ENCODE peak calls at places on chromosome 1, in six cellular contexts. E is SHP77; U is activated T-helper 1 cell treated with anti-CD3 and anti-CD28 coated beads, Interleukin-12 subunit alpha, Interleukin-12 subunit beta, Interleukin-2, Interleukin-4 antibody, amounts not matched to agents 30 ng/mL and 10 ng/mL and 1 ng/mL, durations not matched to agents 14 hours and 24 hours and 36 hours; T is AG08395; A is GM12891; F is keratinocyte. H is an unnamed sample.
A peak's percentile ranks its signal among the peaks of the same experiment; 100 is the strongest.

GRCh38 chr1:164886101-164886500 is 327.1 kb downstream of the PBX1 start:
- DNase-seq in E (no peak), U (no peak), T (no peak), A (no peak), F (no peak), H (no peak)

GRCh38 chr1:206447792-206448191 is 22.5 kb upstream of the IKBKE start:
- DNase-seq in E (no peak), U (no peak), T (no peak), A (no peak), F (no peak), H (no peak)

GRCh38 chr1:224127925-224128819 is 14.3 kb downstream of the FBXO28 start:
- DNase-seq in E (no peak), U (no peak), T (peak; percentile 43), A (no peak), F (no peak), H (no peak)

GRCh38 chr1:43648448-43648847 is 1.5 kb upstream of the KDM4A start:
- DNase-seq in E (no peak), U (no peak), T (no peak), A (no peak), F (no peak), H (no peak)

GRCh38 chr1:16017461-16018303 is at the start of gene HSPB7:
- DNase-seq in E (peak; percentile 39), U (no peak), T (peak; percentile 95), A (no peak), F (no peak), H (no peak)

GRCh38 chr1:13667696-13668095 is 32.3 kb upstream of the PRDM2 start:
- DNase-seq in E (no peak), U (no peak), T (no peak), A (no peak), F (no peak), H (no peak)

GRCh38 chr1:23216771-23217420 is 406 bp downstream of the HTR1D start:
- DNase-seq in E (no peak), U (no peak), T (no peak), A (peak; percentile 54), F (no peak), H (peak; percentile 36)

GRCh38 chr1:205570796-205571537 is 60.8 kb downstream of the ELK4 start:
- DNase-seq in E (no peak), U (no peak), T (no peak), A (no peak), F (no peak), H (no peak)

GRCh38 chr1:44334968-44335367 is 20.1 kb downstream of the ERI3 start:
- DNase-seq in E (no peak), U (no peak), T (no peak), A (no peak), F (no peak), H (no peak)

GRCh38 chr1:157147906-157148717 is 9.9 kb upstream of the ETV3 start:
- DNase-seq in E (no peak), U (no peak), T (no peak), A (no peak), F (no peak), H (no peak)

GRCh38 chr1:114435088-114435715 is 75.8 kb downstream of the TRIM33 start:
- DNase-seq in E (no peak), U (no peak), T (no peak), A (no peak), F (no peak), H (no peak)

GRCh38 chr1:21524686-21525339 is 15.6 kb downstream of the ALPL start:
- DNase-seq in E (no peak), U (no peak), T (no peak), A (no peak), F (no peak), H (no peak)

GRCh38 chr1:46547481-46548383 is 3.7 kb downstream of the KNCN start:
- DNase-seq in E (peak; percentile 47), U (no peak), T (peak; percentile 70), A (peak; percentile 50), F (no peak), H (no peak)

GRCh38 chr1:109502368-109502851 is 7.1 kb downstream of the AMIGO1 start:
- DNase-seq in E (no peak), U (peak; percentile 44), T (no peak), A (no peak), F (no peak), H (no peak)

GRCh38 chr1:206470692-206471414 is 577 bp downstream of the IKBKE start:
- DNase-seq in E (peak; percentile 19), U (peak; percentile 61), T (peak; percentile 77), A (peak; percentile 42), F (no peak), H (no peak)

GRCh38 chr1:97137862-97138514 is 416.4 kb downstream of the PTBP2 start:
- DNase-seq in E (peak; percentile 60), U (no peak), T (peak; percentile 62), A (no peak), F (no peak), H (no peak)

GRCh38 chr1:208559597-208559996 is 315.4 kb upstream of the PLXNA2 start:
- DNase-seq in E (no peak), U (no peak), T (no peak), A (no peak), F (no peak), H (no peak)

GRCh38 chr1:29433830-29434229 is 197.5 kb downstream of the PTPRU start:
- DNase-seq in E (no peak), U (no peak), T (no peak), A (no peak), F (no peak), H (no peak)

GRCh38 chr1:186904361-186904760 is 75.6 kb downstream of the PLA2G4A start:
- DNase-seq in E (no peak), U (no peak), T (no peak), A (no peak), F (no peak), H (no peak)

GRCh38 chr1:53708687-53709086 is 30.3 kb downstream of the GLIS1 start:
- DNase-seq in E (no peak), U (no peak), T (no peak), A (no peak), F (no peak), H (no peak)

GRCh38 chr1:180916012-180916770 is 3.5 kb downstream of the KIAA1614 start:
- DNase-seq in E (no peak), U (no peak), T (no peak), A (no peak), F (no peak), H (peak; percentile 44)

GRCh38 chr1:1071486-1072298 is 2.4 kb downstream of the RNF223 start:
- DNase-seq in E (no peak), U (no peak), T (no peak), A (no peak), F (no peak), H (peak; percentile 49)

GRCh38 chr1:175267716-175268416 is 75.3 kb upstream of the KIAA0040 start:
- DNase-seq in E (no peak), U (no peak), T (peak; percentile 12), A (no peak), F (no peak), H (peak; percentile 15)

GRCh38 chr1:53860967-53861411 is 22.9 kb upstream of the NDC1 start:
- DNase-seq in E (peak; percentile 53), U (peak; percentile 18), T (peak; percentile 72), A (no peak), F (peak; percentile 17), H (no peak)

GRCh38 chr1:4986266-4986665 is 331.9 kb downstream of the AJAP1 start:
- DNase-seq in E (no peak), U (no peak), T (no peak), A (no peak), F (no peak), H (no peak)

GRCh38 chr1:217333939-217334338 is 297.0 kb downstream of the GPATCH2 start:
- DNase-seq in E (peak; percentile 55), U (no peak), T (peak; percentile 54), A (peak; percentile 23), F (no peak), H (peak; percentile 13)

GRCh38 chr1:228281631-228282328 is 73.9 kb downstream of the OBSCN start:
- DNase-seq in E (no peak), U (no peak), T (no peak), A (no peak), F (no peak), H (no peak)

GRCh38 chr1:8765253-8765652 is 52.2 kb downstream of the RERE start:
- DNase-seq in E (no peak), U (no peak), T (no peak), A (no peak), F (no peak), H (no peak)

GRCh38 chr1:235648954-235649721 is 446 bp downstream of the GNG4 start:
- DNase-seq in E (peak; percentile 35), U (peak; percentile 57), T (peak; percentile 74), A (peak; percentile 56), F (no peak), H (peak; percentile 58)

GRCh38 chr1:235919797-235920475 is 53.2 kb upstream of the LYST start:
- DNase-seq in E (no peak), U (no peak), T (peak; percentile 61), A (no peak), F (peak; percentile 91), H (no peak)

GRCh38 chr1:36804669-36805314 is 229.5 kb downstream of the GRIK3 start:
- DNase-seq in E (no peak), U (no peak), T (no peak), A (no peak), F (no peak), H (no peak)

GRCh38 chr1:113928129-113928949 is 785 bp upstream of the HIPK1 start:
- DNase-seq in E (no peak), U (no peak), T (no peak), A (no peak), F (no peak), H (no peak)

GRCh38 chr1:187680823-187681222 is 852.1 kb downstream of the PLA2G4A start:
- DNase-seq in E (no peak), U (no peak), T (no peak), A (no peak), F (no peak), H (no peak)

GRCh38 chr1:241972703-241973375 is 15.3 kb downstream of the BECN2 start:
- DNase-seq in E (peak; percentile 64), U (no peak), T (peak; percentile 33), A (no peak), F (no peak), H (no peak)

GRCh38 chr1:89453123-89453972 is 71.3 kb upstream of the LRRC8B start:
- DNase-seq in E (no peak), U (no peak), T (no peak), A (no peak), F (no peak), H (no peak)